ENCODE peak calls at places on chromosomes 16 and 17, in four cellular contexts. One of them, this sample, is unnamed.

GRCh38 chr16:16021988-16022682 is 72.7 kb downstream of the ABCC1 start:
- DNase-seq in H1: no peak
- DNase-seq in K562: peak; percentile 98
- DNase-seq in WTC11: no peak
- DNase-seq in this sample: peak; percentile 81

GRCh38 chr17:72479113-72479512 is 358.3 kb downstream of the SOX9 start:
- DNase-seq in H1: no peak
- DNase-seq in K562: no peak
- DNase-seq in WTC11: peak; percentile 36
- DNase-seq in this sample: no peak

GRCh38 chr16:86824751-86825310 is 246.5 kb downstream of the FOXL1 start:
- DNase-seq in H1: no peak
- DNase-seq in K562: no peak
- DNase-seq in WTC11: no peak
- DNase-seq in this sample: no peak

GRCh38 chr16:82152641-82153094 is 17.4 kb downstream of the MPHOSPH6 start:
- DNase-seq in H1: no peak
- DNase-seq in K562: peak; percentile 63
- DNase-seq in WTC11: no peak
- DNase-seq in this sample: no peak

GRCh38 chr17:71501716-71502115 is 619.1 kb upstream of the SOX9 start:
- DNase-seq in H1: no peak
- DNase-seq in K562: no peak
- DNase-seq in WTC11: no peak
- DNase-seq in this sample: no peak

GRCh38 chr16:11670171-11671131 is 2.2 kb downstream of the SNN start:
- DNase-seq in H1: no peak
- DNase-seq in K562: no peak
- DNase-seq in WTC11: no peak
- DNase-seq in this sample: no peak

GRCh38 chr16:3761375-3762079 is 44.2 kb upstream of the TRAP1 start:
- DNase-seq in H1: no peak
- DNase-seq in K562: no peak
- DNase-seq in WTC11: no peak
- DNase-seq in this sample: no peak

GRCh38 chr17:50918933-50919296 is 52.8 kb upstream of the TOB1 start:
- DNase-seq in H1: no peak
- DNase-seq in K562: no peak
- DNase-seq in WTC11: no peak
- DNase-seq in this sample: no peak

GRCh38 chr16:55444754-55445485 is 34.1 kb upstream of the MMP2 start:
- DNase-seq in H1: no peak
- DNase-seq in K562: no peak
- DNase-seq in WTC11: no peak
- DNase-seq in this sample: no peak

GRCh38 chr17:46772013-46772878 is 46.2 kb downstream of the WNT3 start:
- DNase-seq in H1: peak; percentile 86
- DNase-seq in K562: peak; percentile 63
- DNase-seq in WTC11: peak; percentile 81
- DNase-seq in this sample: no peak

GRCh38 chr16:65123846-65124513 is 2.1 kb upstream of the CDH11 start:
- DNase-seq in H1: no peak
- DNase-seq in K562: no peak
- DNase-seq in WTC11: no peak
- DNase-seq in this sample: no peak

GRCh38 chr17:74514632-74515035 is 16.6 kb downstream of the CD300LB start:
- DNase-seq in H1: no peak
- DNase-seq in K562: peak; percentile 16
- DNase-seq in WTC11: no peak
- DNase-seq in this sample: no peak

GRCh38 chr17:74513987-74514631 is 17.2 kb downstream of the CD300LB start:
- DNase-seq in H1: no peak
- DNase-seq in K562: peak; percentile 15
- DNase-seq in WTC11: no peak
- DNase-seq in this sample: peak; percentile 88

GRCh38 chr17:74512624-74513084 is 18.6 kb downstream of the CD300LB start:
- DNase-seq in H1: no peak
- DNase-seq in K562: no peak
- DNase-seq in WTC11: no peak
- DNase-seq in this sample: no peak

GRCh38 chr17:74515941-74516340 is 15.3 kb downstream of the CD300LB start:
- DNase-seq in H1: no peak
- DNase-seq in K562: no peak
- DNase-seq in WTC11: no peak
- DNase-seq in this sample: no peak

DNA sequence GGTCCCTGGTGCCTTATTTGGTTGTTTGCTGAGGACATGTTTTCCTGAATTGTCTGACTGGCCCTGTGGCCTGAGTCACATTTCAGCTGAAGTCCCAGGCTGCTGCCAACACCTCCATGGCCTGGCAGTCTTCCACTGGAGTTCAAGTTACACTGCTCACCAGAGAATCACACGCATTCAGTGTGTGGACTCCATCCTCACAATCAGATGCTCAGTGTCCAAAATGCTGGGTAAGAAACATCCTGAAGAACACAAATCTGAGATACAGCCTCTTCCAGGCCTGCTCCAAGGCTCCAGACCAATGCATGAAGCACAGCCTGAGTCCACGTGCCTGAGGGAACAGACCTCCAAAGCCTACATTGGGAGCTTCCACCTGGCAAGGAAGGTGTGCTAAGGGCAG is 19.2 kb downstream of the CD300LB start:
- DNase-seq in H1: no peak
- DNase-seq in K562: no peak
- DNase-seq in WTC11: no peak
- DNase-seq in this sample: no peak
- TF ChIP-seq ATF3 in H1: no peak
- TF ChIP-seq ATF3 in K562: no peak
- TF ChIP-seq ATF3 in WTC11: no peak
- TF ChIP-seq ATF3 in this sample: no peak

GRCh38 chr17:45639297-45639849 is 144.7 kb upstream of the CRHR1 start:
- DNase-seq in H1: no peak
- DNase-seq in K562: no peak
- DNase-seq in WTC11: no peak
- DNase-seq in this sample: no peak
- TF ChIP-seq ATF3 in H1: no peak
- TF ChIP-seq ATF3 in K562: no peak
- TF ChIP-seq ATF3 in WTC11: no peak
- TF ChIP-seq ATF3 in this sample: no peak

DNA sequence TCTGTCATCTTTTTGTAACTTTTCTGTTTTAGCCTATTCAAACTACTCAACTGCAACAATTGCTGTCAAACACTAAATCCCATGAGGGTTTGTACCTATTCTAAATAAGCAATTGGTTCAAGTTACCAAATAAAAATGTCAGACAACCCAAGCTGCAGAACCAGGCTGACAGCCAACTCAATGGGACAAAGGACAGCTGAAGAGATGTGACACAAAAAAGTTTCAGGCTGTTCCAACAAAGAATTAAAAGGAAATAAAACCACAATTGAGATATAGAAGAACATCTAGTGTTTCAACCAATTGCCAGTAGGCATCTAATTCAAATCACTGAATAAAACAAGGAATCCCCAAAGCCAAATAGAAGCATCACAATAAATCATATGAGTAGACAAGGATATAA is 49.3 kb downstream of the GRB7 start:
- DNase-seq in H1: no peak
- DNase-seq in K562: no peak
- DNase-seq in WTC11: no peak
- DNase-seq in this sample: no peak
- TF ChIP-seq ATF3 in H1: no peak
- TF ChIP-seq ATF3 in K562: no peak
- TF ChIP-seq ATF3 in WTC11: no peak
- TF ChIP-seq ATF3 in this sample: no peak

GRCh38 chr16:49093939-49094338 is 187.7 kb downstream of the CBLN1 start:
- DNase-seq in H1: no peak
- DNase-seq in K562: no peak
- DNase-seq in WTC11: no peak
- DNase-seq in this sample: no peak
- TF ChIP-seq ATF3 in H1: no peak
- TF ChIP-seq ATF3 in K562: no peak
- TF ChIP-seq ATF3 in WTC11: no peak
- TF ChIP-seq ATF3 in this sample: no peak

GRCh38 chr17:8856869-8857575 is 10.5 kb downstream of the PIK3R6 start:
- DNase-seq in H1: no peak
- DNase-seq in K562: no peak
- DNase-seq in WTC11: no peak
- DNase-seq in this sample: no peak

GRCh38 chr17:8855477-8856204 is 11.8 kb downstream of the PIK3R6 start:
- DNase-seq in H1: no peak
- DNase-seq in K562: no peak
- DNase-seq in WTC11: no peak
- DNase-seq in this sample: no peak

GRCh38 chr17:8859029-8859803 is 8.3 kb downstream of the PIK3R6 start:
- DNase-seq in H1: no peak
- DNase-seq in K562: peak; percentile 33
- DNase-seq in WTC11: no peak
- DNase-seq in this sample: no peak

GRCh38 chr17:8859804-8860430 is 7.6 kb downstream of the PIK3R6 start:
- DNase-seq in H1: no peak
- DNase-seq in K562: no peak
- DNase-seq in WTC11: no peak
- DNase-seq in this sample: no peak

DNA sequence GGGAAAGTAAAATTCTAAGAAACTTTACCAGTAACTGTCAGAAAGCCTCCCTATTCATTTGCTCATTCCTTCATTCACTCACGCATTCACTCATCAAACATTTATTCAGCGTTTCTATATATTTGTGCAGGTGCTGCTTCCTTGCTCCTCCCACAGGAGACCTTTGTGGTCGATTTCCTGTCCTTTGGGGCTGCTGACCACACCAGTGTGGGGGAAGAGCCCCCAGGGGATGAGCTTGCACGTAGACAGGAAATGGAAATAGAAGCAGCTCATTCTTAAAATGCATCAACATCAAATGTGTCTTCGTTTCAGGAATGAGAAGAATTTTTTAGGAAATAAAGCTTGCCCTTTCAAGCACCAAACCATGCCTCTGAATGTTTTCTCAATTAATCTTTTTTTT is 9.6 kb downstream of the PIK3R6 start:
- DNase-seq in H1: no peak
- DNase-seq in K562: no peak
- DNase-seq in WTC11: no peak
- DNase-seq in this sample: no peak
- TF ChIP-seq ATF3 in H1: no peak
- TF ChIP-seq ATF3 in K562: no peak
- TF ChIP-seq ATF3 in WTC11: no peak
- TF ChIP-seq ATF3 in this sample: no peak

GRCh38 chr16:25118851-25119584 is 7.5 kb downstream of the LCMT1 start:
- DNase-seq in H1: no peak
- DNase-seq in K562: no peak
- DNase-seq in WTC11: no peak
- DNase-seq in this sample: no peak

GRCh38 chr16:25121824-25122600 is 10.5 kb downstream of the LCMT1 start:
- DNase-seq in H1: no peak
- DNase-seq in K562: no peak
- DNase-seq in WTC11: no peak
- DNase-seq in this sample: no peak

GRCh38 chr16:25126820-25127232 is 15.3 kb downstream of the LCMT1 start:
- DNase-seq in H1: no peak
- DNase-seq in K562: peak; percentile 39
- DNase-seq in WTC11: no peak
- DNase-seq in this sample: no peak

GRCh38 chr16:25124503-25124902 is 13.0 kb downstream of the LCMT1 start:
- DNase-seq in H1: no peak
- DNase-seq in K562: no peak
- DNase-seq in WTC11: no peak
- DNase-seq in this sample: no peak
- TF ChIP-seq ATF3 in H1: no peak
- TF ChIP-seq ATF3 in K562: no peak
- TF ChIP-seq ATF3 in WTC11: no peak
- TF ChIP-seq ATF3 in this sample: no peak

GRCh38 chr17:75004371-75004770 is 8.1 kb upstream of the MRPL58 start:
- DNase-seq in H1: no peak
- DNase-seq in K562: no peak
- DNase-seq in WTC11: no peak
- DNase-seq in this sample: no peak

GRCh38 chr17:75003957-75004355 is 8.5 kb upstream of the MRPL58 start:
- DNase-seq in H1: no peak
- DNase-seq in K562: no peak
- DNase-seq in WTC11: no peak
- DNase-seq in this sample: no peak

GRCh38 chr17:75003070-75003956 is 9.2 kb upstream of the MRPL58 start:
- DNase-seq in H1: no peak
- DNase-seq in K562: no peak
- DNase-seq in WTC11: peak; percentile 69
- DNase-seq in this sample: no peak

GRCh38 chr17:74999523-74999922 is 12.1 kb downstream of the CDR2L start:
- DNase-seq in H1: no peak
- DNase-seq in K562: no peak
- DNase-seq in WTC11: no peak
- DNase-seq in this sample: no peak

DNA sequence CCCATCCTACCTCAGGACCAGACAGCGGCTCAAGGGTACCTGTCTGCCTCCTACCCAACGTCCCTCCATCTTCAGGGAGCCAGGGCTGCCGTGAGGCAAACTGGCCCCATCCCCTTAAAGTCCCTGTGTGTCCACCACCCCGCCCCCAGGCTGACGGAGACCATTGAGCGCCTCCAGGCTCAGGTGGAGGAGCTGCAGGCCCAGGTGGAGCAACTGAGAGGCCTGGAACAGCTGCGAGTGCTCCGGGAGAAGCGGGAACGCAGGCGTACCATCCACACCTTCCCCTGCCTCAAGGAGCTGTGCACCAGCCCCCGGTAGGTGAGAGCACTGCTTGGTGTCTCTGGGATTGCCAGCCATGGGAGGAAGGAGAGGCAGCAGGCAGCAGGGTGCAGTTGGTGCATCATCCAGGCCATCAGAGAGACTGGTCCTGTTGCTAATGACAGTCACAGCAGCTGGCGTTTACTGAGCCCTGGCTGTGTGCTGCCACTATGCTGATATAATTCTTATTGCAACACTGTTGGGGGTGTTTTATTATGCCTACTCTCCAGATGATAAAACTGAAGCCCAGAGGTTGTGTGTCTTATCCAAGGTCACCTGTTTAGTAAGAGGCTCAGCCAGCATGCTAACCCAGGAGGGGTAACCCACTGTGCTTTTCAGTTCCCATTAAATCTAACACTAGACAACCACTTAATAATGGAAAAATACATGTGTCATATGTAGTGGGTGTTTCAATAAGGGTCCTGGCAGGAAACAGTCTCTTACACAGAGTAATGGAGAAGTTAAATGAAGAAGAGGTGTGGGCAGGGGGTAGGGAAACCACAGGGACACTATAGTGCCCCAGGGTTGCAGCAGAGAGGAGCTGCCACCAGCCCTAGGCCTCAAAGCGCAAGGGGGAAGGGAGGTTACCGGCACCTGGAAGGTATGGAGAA is 10.3 kb upstream of the MRPL58 start:
- DNase-seq in H1: no peak
- DNase-seq in K562: no peak
- DNase-seq in WTC11: no peak
- DNase-seq in this sample: no peak
- TF ChIP-seq ATF3 in H1: no peak
- TF ChIP-seq ATF3 in K562: no peak
- TF ChIP-seq ATF3 in WTC11: no peak
- TF ChIP-seq ATF3 in this sample: no peak